ENCODE peak calls at places on chromosomes 1 and 21, in seven cellular contexts. W, M, V, N, Q, H and U are unnamed samples.

GRCh38 chr1:97006044-97006676 is 284.6 kb downstream of the PTBP2 start:
- DNase-seq in W (peak; percentile 12), M (no peak), V (no peak), N (no peak), Q (no peak), H (no peak), U (no peak)

GRCh38 chr1:232477728-232478127 is 152.2 kb downstream of the SIPA1L2 start:
- DNase-seq in W (no peak), M (no peak), V (peak; percentile 77), N (no peak), Q (no peak), H (no peak), U (no peak)

GRCh38 chr21:39441502-39442475 is 3.8 kb downstream of the LCA5L start:
- DNase-seq in W (no peak), M (no peak), V (peak; percentile 45), N (peak; percentile 45), Q (peak; percentile 59), H (peak; percentile 83), U (peak; percentile 30)

GRCh38 chr1:228279722-228280105 is 71.9 kb downstream of the OBSCN start:
- DNase-seq in W (no peak), M (no peak), V (no peak), N (no peak), Q (no peak), H (no peak), U (no peak)

GRCh38 chr21:39132248-39132647 is 51.0 kb downstream of the PSMG1 start:
- DNase-seq in W (no peak), M (no peak), V (no peak), N (peak; percentile 83), Q (no peak), H (no peak), U (no peak)

GRCh38 chr1:150376110-150376509 is 12.2 kb downstream of the RPRD2 start:
- DNase-seq in W (no peak), M (no peak), V (no peak), N (no peak), Q (no peak), H (no peak), U (no peak)

GRCh38 chr1:19412654-19413053 is 72.7 kb downstream of the CAPZB start:
- DNase-seq in W (no peak), M (no peak), V (no peak), N (no peak), Q (no peak), H (no peak), U (no peak)

GRCh38 chr21:27590271-27590670 is 623.4 kb upstream of the ADAMTS5 start:
- DNase-seq in W (no peak), M (no peak), V (no peak), N (no peak), Q (no peak), H (no peak), U (peak; percentile 8)

GRCh38 chr1:41482001-41482765 is 2.3 kb downstream of the EDN2 start:
- DNase-seq in W (no peak), M (no peak), V (no peak), N (no peak), Q (no peak), H (no peak), U (peak; percentile 65)

GRCh38 chr1:233614173-233614742 is 352 bp downstream of the KCNK1 start:
- DNase-seq in W (no peak), M (no peak), V (peak; percentile 29), N (no peak), Q (no peak), H (peak; percentile 60), U (peak; percentile 54)

GRCh38 chr21:36166705-36167104 is 10.1 kb downstream of the DOP1B start:
- DNase-seq in W (no peak), M (no peak), V (no peak), N (no peak), Q (peak; percentile 35), H (peak; percentile 45), U (no peak)

GRCh38 chr21:36164427-36164784 is 7.8 kb downstream of the DOP1B start:
- DNase-seq in W (no peak), M (no peak), V (no peak), N (peak; percentile 86), Q (peak; percentile 23), H (peak; percentile 25), U (peak; percentile 45)

GRCh38 chr21:36162631-36163030 is 6.0 kb downstream of the DOP1B start:
- DNase-seq in W (no peak), M (no peak), V (no peak), N (no peak), Q (no peak), H (no peak), U (no peak)

GRCh38 chr21:36165356-36165755 is 8.7 kb downstream of the DOP1B start:
- DNase-seq in W (no peak), M (no peak), V (no peak), N (no peak), Q (no peak), H (no peak), U (no peak)

DNA sequence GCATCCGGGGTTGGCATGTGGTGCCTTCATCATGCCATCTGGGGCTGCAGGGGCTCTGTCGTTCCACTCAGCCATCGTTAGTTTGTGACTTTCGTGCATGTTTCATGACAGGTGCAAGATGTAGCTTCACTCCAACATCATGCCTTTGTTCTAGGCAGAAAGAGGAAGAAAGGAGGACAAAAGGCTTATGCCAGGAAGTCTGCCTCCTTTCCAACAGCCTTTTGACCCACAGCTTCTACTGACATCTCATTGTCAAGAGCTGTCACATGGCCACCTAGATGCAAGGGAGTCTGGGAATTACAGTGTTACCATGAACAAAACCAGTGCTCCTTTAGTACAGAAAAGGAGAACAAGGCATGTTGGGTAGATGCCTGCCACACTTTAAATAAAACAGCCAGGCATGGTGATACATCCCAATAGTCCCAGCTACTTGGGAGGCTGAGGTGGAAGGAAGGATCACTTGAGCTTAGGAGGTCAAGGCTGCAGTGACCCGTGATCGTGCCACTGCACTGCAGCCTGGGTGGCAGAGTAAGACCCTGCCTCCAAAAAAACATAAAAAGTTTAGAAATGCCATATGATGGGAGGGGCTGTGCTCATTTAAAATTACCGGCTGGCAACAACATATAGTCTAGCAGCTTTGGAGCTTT is 7.3 kb downstream of the DOP1B start:
- DNase-seq in W (no peak), M (no peak), V (no peak), N (no peak), Q (no peak), H (no peak), U (no peak)
- TF ChIP-seq JUND in W (no peak), M (no peak), V (no peak), N (no peak), Q (no peak), H (no peak), U (no peak)

DNA sequence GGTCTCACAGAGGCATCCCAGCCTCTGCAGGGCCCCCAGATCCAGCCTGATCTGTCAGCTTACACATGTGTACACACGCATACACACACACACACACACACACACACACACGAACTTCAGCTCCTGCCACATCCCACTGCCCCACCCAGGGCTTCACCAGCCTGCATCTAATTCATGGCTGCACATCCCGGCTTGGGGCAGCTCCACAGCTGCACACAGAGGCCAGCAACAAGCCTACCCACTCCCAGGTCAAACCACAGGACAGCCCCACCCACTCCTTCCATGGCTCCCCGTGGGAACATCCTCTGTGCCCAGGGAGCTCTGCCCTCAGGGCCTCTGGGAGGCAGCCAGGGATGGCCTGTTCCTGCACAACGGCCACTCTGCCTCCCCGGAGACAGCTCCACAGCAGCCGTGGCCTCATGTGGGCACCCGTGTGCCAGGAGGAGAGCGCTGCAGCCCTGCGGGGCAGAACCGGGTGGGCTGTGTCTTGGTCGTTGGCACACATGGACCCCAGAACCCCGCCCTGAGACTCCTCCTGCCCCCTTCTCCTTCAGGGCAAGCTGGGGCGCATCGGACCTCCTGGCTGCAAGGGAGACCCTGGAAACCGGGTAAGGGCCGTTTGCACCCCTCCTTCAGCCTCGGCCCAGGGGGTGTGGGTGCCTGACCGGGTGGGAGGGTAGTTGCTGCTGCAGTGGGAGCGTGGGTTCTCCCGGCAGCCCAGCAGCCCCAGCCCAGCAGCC is 19.1 kb downstream of the COL6A2 start:
- DNase-seq in W (no peak), M (no peak), V (no peak), N (no peak), Q (peak; percentile 35), H (no peak), U (no peak)
- TF ChIP-seq JUND in W (no peak), M (no peak), V (no peak), N (no peak), Q (no peak), H (no peak), U (no peak)

GRCh38 chr1:78339490-78339889 is 151.3 kb upstream of the PTGFR start:
- DNase-seq in W (no peak), M (no peak), V (no peak), N (no peak), Q (no peak), H (no peak), U (no peak)
- TF ChIP-seq JUND in W (no peak), M (no peak), V (no peak), N (no peak), Q (peak; percentile 39), H (no peak), U (no peak)

GRCh38 chr1:115949156-115949555 is 27.2 kb upstream of the SLC22A15 start:
- DNase-seq in W (no peak), M (no peak), V (no peak), N (no peak), Q (no peak), H (no peak), U (no peak)
- TF ChIP-seq JUND in W (no peak), M (no peak), V (peak; percentile 27), N (no peak), Q (no peak), H (no peak), U (no peak)

DNA sequence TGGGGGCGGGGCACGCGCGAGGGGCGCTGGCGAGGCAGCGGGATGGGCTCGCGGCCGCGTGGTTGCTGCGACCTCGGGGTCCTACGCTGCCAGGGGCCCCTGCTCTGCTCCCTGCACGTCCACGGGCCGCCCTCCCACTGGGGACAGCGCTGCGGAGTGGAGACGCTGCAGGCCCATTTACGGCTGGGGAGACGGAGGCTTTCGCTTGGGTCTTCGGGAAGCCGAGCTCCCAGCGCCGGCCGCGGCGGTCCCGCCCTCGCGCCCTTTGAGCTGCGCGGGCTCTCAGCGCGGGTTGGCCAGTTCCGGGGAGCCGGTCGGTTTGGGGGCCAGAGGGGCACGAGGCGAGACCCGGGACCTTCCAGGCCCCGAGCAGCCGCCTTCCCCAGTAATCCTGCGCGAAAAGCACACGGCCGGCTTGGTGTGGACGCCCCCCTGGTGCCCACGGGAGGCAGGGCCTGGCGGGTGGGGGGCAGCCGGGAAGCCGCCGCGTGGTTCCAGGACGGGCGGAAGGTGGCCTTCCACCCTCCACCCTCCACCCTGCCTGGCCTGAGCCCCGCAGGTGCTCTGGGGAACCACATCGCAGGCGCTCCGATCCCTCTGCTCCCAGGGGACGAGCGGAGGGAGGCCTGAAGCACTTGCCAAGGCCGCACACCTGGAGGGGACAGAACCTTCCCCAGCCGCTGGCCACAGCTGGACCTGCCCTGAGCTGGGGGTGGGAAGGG is 570 bp upstream of the PEX10 start:
- DNase-seq in W (no peak), M (no peak), V (no peak), N (peak; percentile 68), Q (peak; percentile 65), H (peak; percentile 53), U (no peak)
- TF ChIP-seq JUND in W (no peak), M (no peak), V (no peak), N (no peak), Q (no peak), H (no peak), U (no peak)